ENCODE peak calls at places on chromosomes 4 and X, in five cellular contexts. B is tibial artery, S is DND-41, K is endodermal cell, A is cardiac muscle cell. D is an unnamed sample. For H3K27me3, the result is how much of the 10 kb centered on the place peaks cover.

GRCh38 chr4:16896871-16897270 is 1.6 kb downstream of the LDB2 start:
- DNase-seq in B (no peak), A (peak), K (no peak), S (no peak), D (no peak)

GRCh38 chr4:77072195-77072753 is 3.5 kb downstream of the CCNI start:
- DNase-seq in B (no peak), K (no peak), A (no peak), S (no peak), D (no peak)

GRCh38 chrX:7286461-7286860 is 138.5 kb upstream of the PUDP start:
- DNase-seq in A (no peak), B (no peak), K (no peak), S (no peak), D (no peak)

GRCh38 chr4:165198329-165198728 is 9.0 kb upstream of the KLHL2 start:
- DNase-seq in B (no peak), K (no peak), A (no peak), S (no peak), D (no peak)

GRCh38 chr4:22315643-22316042 is 200.2 kb downstream of the ADGRA3 start:
- DNase-seq in K (no peak), S (no peak), A (no peak), B (no peak), D (no peak)

GRCh38 chr4:107666134-107666533 is 53.9 kb downstream of the PAPSS1 start:
- DNase-seq in A (no peak), B (no peak), K (no peak), S (no peak), D (no peak)

GRCh38 chrX:13937370-13938052 is 92.2 kb downstream of the GEMIN8 start:
- DNase-seq in S (no peak), K (peak), B (peak), A (peak), D (no peak)

GRCh38 chrX:46865281-46865680 is 28.4 kb downstream of the RP2 start:
- DNase-seq in B (no peak), K (no peak), S (no peak), A (no peak), D (no peak)

GRCh38 chr4:76067652-76068286 is 6.7 kb upstream of the ART3 start:
- DNase-seq in S (peak), B (peak), K (peak), A (peak), D (peak)

GRCh38 chrX:68832516-68833447 is 4.0 kb downstream of the EFNB1 start:
- DNase-seq in B (no peak), A (no peak), S (no peak), K (peak), D (no peak)

GRCh38 chr4:64105903-64106302 is 303.3 kb downstream of the TECRL start:
- DNase-seq in B (no peak), K (no peak), A (no peak), S (no peak), D (no peak)
- H3K27me3 ChIP-seq in B (under half), K (under half), A (under half), S (under half), D (under half)

DNA sequence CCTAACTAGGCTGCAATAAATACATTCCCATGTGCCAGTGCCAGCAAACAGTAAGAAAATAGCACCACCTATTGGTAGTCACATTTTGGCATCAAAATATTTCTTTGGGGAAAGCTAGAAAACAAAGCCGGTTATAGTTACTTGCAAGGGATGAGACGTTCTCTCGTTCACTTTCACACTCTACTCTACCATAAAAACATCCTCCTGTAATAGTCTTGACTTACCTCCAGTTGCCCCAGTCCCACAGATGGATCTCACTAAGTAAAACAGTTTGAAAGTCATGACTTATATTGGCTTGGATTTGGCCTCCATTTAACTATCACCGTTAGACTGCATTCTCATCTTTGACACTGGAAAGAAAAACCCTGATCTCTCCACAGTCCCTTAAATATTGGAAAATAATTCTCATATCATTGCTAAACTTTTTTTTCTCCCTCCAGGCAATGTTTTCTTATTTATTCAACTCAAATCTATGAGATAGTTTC is 9.7 kb downstream of the BMP3 start:
- DNase-seq in K (no peak), S (no peak), B (no peak), A (peak), D (no peak)
- H3K27ac ChIP-seq in K (no peak), S (no peak), B (no peak), A (no peak), D (no peak)

GRCh38 chr4:153232768-153233167 is 28.5 kb downstream of the TRIM2 start:
- DNase-seq in A (peak), B (no peak), K (peak), S (no peak), D (no peak)
- H3K4me3 ChIP-seq in A (no peak), B (no peak), K (no peak), S (no peak), D (no peak)

GRCh38 chrX:115460565-115460888 is 100.4 kb upstream of the PLS3 start:
- DNase-seq in A (no peak), B (no peak), K (no peak), S (no peak), D (no peak)

GRCh38 chrX:115467961-115468360 is 93.0 kb upstream of the PLS3 start:
- DNase-seq in S (no peak), A (no peak), K (no peak), B (no peak), D (no peak)

GRCh38 chrX:115459883-115460564 is 101.0 kb upstream of the PLS3 start:
- DNase-seq in A (no peak), K (no peak), S (no peak), B (no peak), D (no peak)

DNA sequence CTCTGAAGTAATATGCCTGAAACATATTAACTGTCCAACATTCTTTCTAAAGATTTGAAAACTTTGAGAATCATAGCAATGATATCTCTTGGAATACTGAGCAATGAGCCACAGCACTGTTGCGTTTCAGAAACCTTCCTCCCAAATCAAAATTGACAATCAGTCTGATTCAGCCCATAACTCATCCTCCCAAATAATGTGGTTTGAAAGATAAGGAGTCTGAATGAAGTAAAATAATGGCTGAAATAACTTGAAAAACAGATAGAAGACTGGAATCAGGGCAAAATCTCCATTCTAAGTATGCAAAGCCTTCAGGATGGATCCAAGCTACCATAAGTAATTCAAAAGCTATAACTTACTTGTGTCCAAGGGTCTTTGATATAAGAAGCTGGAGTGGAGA is 98.6 kb upstream of the PLS3 start:
- DNase-seq in S (no peak), B (no peak), K (no peak), A (no peak), D (no peak)
- H3K27me3 ChIP-seq in S (under half), B (under half), K (under half), A (under half), D (under half)

GRCh38 chr4:54067163-54067562 is 2.8 kb upstream of the CHIC2 start:
- DNase-seq in S (no peak), B (no peak), A (no peak), K (no peak), D (no peak)
- H3K27ac ChIP-seq in S (no peak), B (peak), A (no peak), K (no peak), D (peak)

DNA sequence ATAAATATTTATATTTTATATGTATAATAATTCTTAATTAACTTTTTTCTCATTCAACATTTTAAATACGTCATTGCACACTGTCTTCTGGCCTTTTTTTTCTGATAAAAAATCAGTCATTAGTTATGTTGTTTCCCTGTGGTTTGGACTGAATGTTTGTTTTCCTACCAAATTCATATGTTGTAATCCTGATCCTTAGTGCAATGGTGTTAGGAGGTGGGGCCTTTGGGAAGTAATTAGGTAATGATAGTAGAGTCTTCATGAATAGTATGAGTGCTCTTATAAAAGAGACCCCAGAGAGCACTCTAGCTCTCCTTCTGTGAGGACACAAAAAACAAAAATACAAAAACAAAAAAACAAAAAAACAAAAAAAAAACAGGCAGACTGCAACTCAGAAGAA is 117.2 kb downstream of the GASK1B start:
- DNase-seq in K (no peak), S (no peak), B (no peak), A (no peak), D (no peak)
- H3K4me3 ChIP-seq in K (no peak), S (no peak), B (no peak), A (no peak), D (no peak)

GRCh38 chrX:82092307-82092706 is 890.4 kb downstream of the SH3BGRL start:
- DNase-seq in B (no peak), K (no peak), A (no peak), S (peak), D (no peak)
- H3K27me3 ChIP-seq in B (under half), K (under half), A (under half), S (under half), D (under half)

GRCh38 chr4:24743931-24744330 is 51.4 kb upstream of the SOD3 start:
- DNase-seq in A (peak), B (no peak), S (no peak), K (peak), D (no peak)
- H3K27ac ChIP-seq in A (no peak), B (no peak), S (no peak), K (no peak), D (no peak)

GRCh38 chr4:48047421-48047844 is 30.9 kb downstream of the NIPAL1 start:
- DNase-seq in B (no peak), S (peak), K (no peak), A (no peak), D (no peak)
- H3K4me3 ChIP-seq in B (no peak), S (no peak), K (no peak), A (no peak), D (no peak)

GRCh38 chr4:89807441-89808140 is 29.4 kb downstream of the SNCA start:
- DNase-seq in A (no peak), K (no peak), B (no peak), S (no peak), D (no peak)
- H3K27me3 ChIP-seq in A (under half), K (under half), B (under half), S (under half), D (under half)

D was measured in aorta.